ENCODE peak calls at places on chromosomes 12 and 14, in nine cellular contexts. One of them, this sample, is unnamed.

GRCh38 chr12:28378749-28379148 is 188.5 kb downstream of the CCDC91 start:
- DNase-seq in IMR-90: peak; percentile 57
- DNase-seq in mesenchymal stem cell: no peak
- DNase-seq in endodermal cell: no peak
- DNase-seq in kidney: no peak
- DNase-seq in adipocyte: peak; percentile 52
- DNase-seq in H9: no peak
- DNase-seq in keratinocyte: no peak
- DNase-seq in mammary epithelial cell: peak; percentile 46
- DNase-seq in this sample: peak; percentile 50

GRCh38 chr12:48008950-48009349 is 4.7 kb upstream of the COL2A1 start:
- DNase-seq in mesenchymal stem cell: no peak
- DNase-seq in endodermal cell: no peak
- DNase-seq in adipocyte: no peak
- DNase-seq in IMR-90: no peak
- DNase-seq in keratinocyte: no peak
- DNase-seq in mammary epithelial cell: no peak
- DNase-seq in H9: no peak
- DNase-seq in kidney: no peak
- DNase-seq in this sample: no peak

GRCh38 chr14:51419685-51420084 is 179.6 kb downstream of the TMX1 start:
- DNase-seq in IMR-90: no peak
- DNase-seq in adipocyte: no peak
- DNase-seq in keratinocyte: no peak
- DNase-seq in kidney: no peak
- DNase-seq in H9: no peak
- DNase-seq in endodermal cell: no peak
- DNase-seq in mammary epithelial cell: no peak
- DNase-seq in mesenchymal stem cell: no peak
- DNase-seq in this sample: no peak

GRCh38 chr14:96994999-96995398 is 197.8 kb downstream of the VRK1 start:
- DNase-seq in H9: no peak
- DNase-seq in adipocyte: no peak
- DNase-seq in kidney: no peak
- DNase-seq in endodermal cell: peak; percentile 12
- DNase-seq in mammary epithelial cell: no peak
- DNase-seq in keratinocyte: no peak
- DNase-seq in IMR-90: no peak
- DNase-seq in mesenchymal stem cell: no peak
- DNase-seq in this sample: no peak

GRCh38 chr14:61608245-61609142 is 86.8 kb upstream of the HIF1A start:
- DNase-seq in mammary epithelial cell: no peak
- DNase-seq in adipocyte: no peak
- DNase-seq in H9: no peak
- DNase-seq in kidney: no peak
- DNase-seq in IMR-90: peak; percentile 52
- DNase-seq in mesenchymal stem cell: no peak
- DNase-seq in endodermal cell: no peak
- DNase-seq in keratinocyte: no peak
- DNase-seq in this sample: peak; percentile 41

GRCh38 chr12:52183544-52183910 is 8.3 kb downstream of the KRT80 start:
- DNase-seq in mesenchymal stem cell: no peak
- DNase-seq in H9: no peak
- DNase-seq in kidney: no peak
- DNase-seq in IMR-90: peak; percentile 15
- DNase-seq in mammary epithelial cell: peak; percentile 44
- DNase-seq in adipocyte: no peak
- DNase-seq in endodermal cell: no peak
- DNase-seq in keratinocyte: no peak
- DNase-seq in this sample: no peak

GRCh38 chr12:94783343-94783742 is 133.0 kb upstream of the TMCC3 start:
- DNase-seq in endodermal cell: no peak
- DNase-seq in keratinocyte: no peak
- DNase-seq in mammary epithelial cell: no peak
- DNase-seq in IMR-90: no peak
- DNase-seq in adipocyte: no peak
- DNase-seq in H9: no peak
- DNase-seq in mesenchymal stem cell: no peak
- DNase-seq in kidney: no peak
- DNase-seq in this sample: peak; percentile 4

GRCh38 chr14:89858084-89858483 is 96.4 kb downstream of the EFCAB11 start:
- DNase-seq in IMR-90: no peak
- DNase-seq in adipocyte: no peak
- DNase-seq in mammary epithelial cell: peak; percentile 92
- DNase-seq in mesenchymal stem cell: no peak
- DNase-seq in endodermal cell: no peak
- DNase-seq in kidney: no peak
- DNase-seq in H9: no peak
- DNase-seq in keratinocyte: peak; percentile 91
- DNase-seq in this sample: no peak

GRCh38 chr14:101193126-101193844 is 289.8 kb upstream of the RTL1 start:
- DNase-seq in keratinocyte: no peak
- DNase-seq in endodermal cell: no peak
- DNase-seq in adipocyte: no peak
- DNase-seq in H9: peak; percentile 20
- DNase-seq in IMR-90: no peak
- DNase-seq in mammary epithelial cell: no peak
- DNase-seq in mesenchymal stem cell: no peak
- DNase-seq in kidney: peak; percentile 46
- DNase-seq in this sample: no peak

GRCh38 chr12:26121323-26121740 is 3.5 kb downstream of the BHLHE41 start:
- DNase-seq in keratinocyte: no peak
- DNase-seq in adipocyte: no peak
- DNase-seq in endodermal cell: peak; percentile 67
- DNase-seq in mesenchymal stem cell: no peak
- DNase-seq in IMR-90: no peak
- DNase-seq in kidney: no peak
- DNase-seq in mammary epithelial cell: peak; percentile 44
- DNase-seq in H9: no peak
- DNase-seq in this sample: peak; percentile 53

GRCh38 chr12:41564816-41565215 is 376.7 kb downstream of the PDZRN4 start:
- DNase-seq in mammary epithelial cell: no peak
- DNase-seq in kidney: no peak
- DNase-seq in H9: no peak
- DNase-seq in endodermal cell: no peak
- DNase-seq in IMR-90: no peak
- DNase-seq in keratinocyte: no peak
- DNase-seq in mesenchymal stem cell: no peak
- DNase-seq in adipocyte: no peak
- DNase-seq in this sample: peak; percentile 26

GRCh38 chr12:106987846-106988245 is 900 bp upstream of the MTERF2 start:
- DNase-seq in keratinocyte: no peak
- DNase-seq in mesenchymal stem cell: peak; percentile 17
- DNase-seq in IMR-90: no peak
- DNase-seq in H9: no peak
- DNase-seq in adipocyte: no peak
- DNase-seq in kidney: no peak
- DNase-seq in mammary epithelial cell: no peak
- DNase-seq in endodermal cell: peak; percentile 70
- DNase-seq in this sample: no peak
- H3K9ac ChIP-seq in keratinocyte: no peak overlapping the region
- H3K9ac ChIP-seq in mesenchymal stem cell: peak overlapping the region; percentile 94
- H3K9ac ChIP-seq in IMR-90: no peak overlapping the region
- H3K9ac ChIP-seq in H9: no peak overlapping the region
- H3K9ac ChIP-seq in adipocyte: peak overlapping the region; percentile 66
- H3K9ac ChIP-seq in kidney: no peak overlapping the region
- H3K9ac ChIP-seq in mammary epithelial cell: no peak overlapping the region
- H3K9ac ChIP-seq in endodermal cell: no peak overlapping the region
- H3K9ac ChIP-seq in this sample: no peak overlapping the region

GRCh38 chr14:50363734-50364113 is 33.0 kb downstream of the CDKL1 start:
- DNase-seq in IMR-90: peak; percentile 18
- DNase-seq in H9: no peak
- DNase-seq in mammary epithelial cell: no peak
- DNase-seq in keratinocyte: no peak
- DNase-seq in adipocyte: no peak
- DNase-seq in endodermal cell: no peak
- DNase-seq in kidney: no peak
- DNase-seq in mesenchymal stem cell: peak; percentile 12
- DNase-seq in this sample: no peak

GRCh38 chr14:50366589-50366988 is 30.1 kb downstream of the CDKL1 start:
- DNase-seq in keratinocyte: no peak
- DNase-seq in H9: no peak
- DNase-seq in adipocyte: no peak
- DNase-seq in IMR-90: no peak
- DNase-seq in kidney: no peak
- DNase-seq in mesenchymal stem cell: no peak
- DNase-seq in endodermal cell: no peak
- DNase-seq in mammary epithelial cell: no peak
- DNase-seq in this sample: no peak

GRCh38 chr14:50362791-50363733 is 33.6 kb downstream of the CDKL1 start:
- DNase-seq in endodermal cell: no peak
- DNase-seq in mammary epithelial cell: no peak
- DNase-seq in kidney: no peak
- DNase-seq in IMR-90: peak; percentile 14
- DNase-seq in mesenchymal stem cell: peak; percentile 11
- DNase-seq in adipocyte: peak; percentile 17
- DNase-seq in keratinocyte: no peak
- DNase-seq in H9: no peak
- DNase-seq in this sample: no peak

GRCh38 chr14:50364792-50365191 is 31.9 kb downstream of the CDKL1 start:
- DNase-seq in adipocyte: no peak
- DNase-seq in mesenchymal stem cell: no peak
- DNase-seq in IMR-90: no peak
- DNase-seq in mammary epithelial cell: peak; percentile 61
- DNase-seq in H9: no peak
- DNase-seq in kidney: no peak
- DNase-seq in keratinocyte: no peak
- DNase-seq in endodermal cell: no peak
- DNase-seq in this sample: peak; percentile 45

DNA sequence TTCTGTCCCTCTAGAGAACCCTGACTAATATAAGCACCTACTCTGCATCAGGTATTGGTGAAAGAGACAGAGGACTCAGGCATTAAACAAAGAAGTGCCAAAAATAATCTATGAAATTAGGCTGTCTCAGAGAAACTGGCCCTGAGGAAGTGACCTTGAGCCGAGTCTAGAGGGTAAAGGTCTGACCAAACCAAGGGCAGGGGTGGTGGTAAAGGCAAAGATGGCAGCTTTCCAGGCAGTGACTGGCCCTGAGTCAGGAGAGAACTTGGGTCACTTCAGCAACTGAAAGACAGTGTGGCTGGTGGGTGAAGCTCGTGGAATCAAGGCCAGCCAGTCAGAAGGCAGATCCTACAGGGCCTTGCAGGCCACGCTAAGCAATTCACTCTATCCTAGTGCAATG is 30.6 kb downstream of the CDKL1 start:
- DNase-seq in mesenchymal stem cell: no peak
- DNase-seq in keratinocyte: no peak
- DNase-seq in H9: no peak
- DNase-seq in adipocyte: no peak
- DNase-seq in kidney: no peak
- DNase-seq in IMR-90: peak; percentile 21
- DNase-seq in mammary epithelial cell: no peak
- DNase-seq in endodermal cell: no peak
- DNase-seq in this sample: peak; percentile 24
- H3K9ac ChIP-seq in mesenchymal stem cell: no peak overlapping the region
- H3K9ac ChIP-seq in keratinocyte: no peak overlapping the region
- H3K9ac ChIP-seq in H9: no peak overlapping the region
- H3K9ac ChIP-seq in adipocyte: no peak overlapping the region
- H3K9ac ChIP-seq in kidney: no peak overlapping the region
- H3K9ac ChIP-seq in IMR-90: no peak overlapping the region
- H3K9ac ChIP-seq in mammary epithelial cell: no peak overlapping the region
- H3K9ac ChIP-seq in endodermal cell: no peak overlapping the region
- H3K9ac ChIP-seq in this sample: no peak overlapping the region

GRCh38 chr14:72790887-72791566 is 102.9 kb downstream of the DPF3 start:
- DNase-seq in mesenchymal stem cell: no peak
- DNase-seq in IMR-90: no peak
- DNase-seq in H9: no peak
- DNase-seq in mammary epithelial cell: no peak
- DNase-seq in kidney: no peak
- DNase-seq in endodermal cell: peak; percentile 34
- DNase-seq in adipocyte: no peak
- DNase-seq in keratinocyte: no peak
- DNase-seq in this sample: no peak

GRCh38 chr14:72787841-72788240 is 106.1 kb downstream of the DPF3 start:
- DNase-seq in mammary epithelial cell: no peak
- DNase-seq in H9: no peak
- DNase-seq in adipocyte: no peak
- DNase-seq in mesenchymal stem cell: no peak
- DNase-seq in kidney: no peak
- DNase-seq in IMR-90: no peak
- DNase-seq in endodermal cell: peak; percentile 41
- DNase-seq in keratinocyte: no peak
- DNase-seq in this sample: no peak

GRCh38 chr14:72788255-72788654 is 105.6 kb downstream of the DPF3 start:
- DNase-seq in mesenchymal stem cell: no peak
- DNase-seq in mammary epithelial cell: no peak
- DNase-seq in IMR-90: no peak
- DNase-seq in H9: no peak
- DNase-seq in kidney: no peak
- DNase-seq in keratinocyte: no peak
- DNase-seq in adipocyte: no peak
- DNase-seq in endodermal cell: no peak
- DNase-seq in this sample: no peak

GRCh38 chr14:72786377-72787350 is 107.2 kb downstream of the DPF3 start:
- DNase-seq in IMR-90: no peak
- DNase-seq in keratinocyte: no peak
- DNase-seq in mammary epithelial cell: no peak
- DNase-seq in mesenchymal stem cell: no peak
- DNase-seq in adipocyte: no peak
- DNase-seq in H9: no peak
- DNase-seq in endodermal cell: no peak
- DNase-seq in kidney: no peak
- DNase-seq in this sample: no peak

DNA sequence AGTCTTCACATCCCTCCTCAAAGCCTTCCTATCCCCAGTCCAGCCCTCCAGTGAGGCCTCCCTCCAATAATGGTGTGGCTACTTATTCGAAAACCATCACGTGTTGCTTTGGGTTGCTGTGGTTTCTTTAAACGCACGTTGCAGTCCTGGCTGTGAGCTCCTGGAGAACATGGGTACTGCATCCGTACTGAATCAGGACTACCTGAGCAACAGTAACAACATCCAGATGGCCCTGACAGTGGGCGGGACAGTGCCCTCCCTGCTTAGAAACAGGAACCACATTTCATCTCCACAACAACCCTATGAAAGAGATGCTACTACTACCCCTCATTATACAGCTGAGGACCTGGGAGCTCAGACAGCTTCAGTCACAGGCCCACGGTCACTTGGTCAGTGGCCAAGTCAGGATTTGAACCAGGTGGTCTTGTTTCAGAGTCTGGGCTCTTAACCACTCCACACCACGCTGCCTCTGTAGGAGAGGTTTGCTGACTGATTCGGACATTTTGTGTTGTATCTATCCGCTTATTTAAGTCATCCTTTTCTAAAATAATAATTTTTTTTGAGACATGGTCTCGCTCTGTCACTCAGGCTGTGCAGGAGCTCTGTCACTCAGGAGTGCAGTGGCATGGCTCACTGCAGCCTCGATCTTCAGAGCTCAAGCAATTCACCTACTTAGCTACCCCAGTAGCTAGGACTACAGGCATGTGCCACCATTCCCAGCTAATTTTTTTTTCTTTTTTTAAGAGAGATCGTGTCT is 104.8 kb downstream of the DPF3 start:
- DNase-seq in mammary epithelial cell: no peak
- DNase-seq in kidney: no peak
- DNase-seq in endodermal cell: peak; percentile 56
- DNase-seq in keratinocyte: no peak
- DNase-seq in adipocyte: no peak
- DNase-seq in mesenchymal stem cell: no peak
- DNase-seq in IMR-90: no peak
- DNase-seq in H9: no peak
- DNase-seq in this sample: no peak
- H3K9ac ChIP-seq in mammary epithelial cell: no peak overlapping the region
- H3K9ac ChIP-seq in kidney: no peak overlapping the region
- H3K9ac ChIP-seq in endodermal cell: no peak overlapping the region
- H3K9ac ChIP-seq in keratinocyte: no peak overlapping the region
- H3K9ac ChIP-seq in adipocyte: no peak overlapping the region
- H3K9ac ChIP-seq in mesenchymal stem cell: no peak overlapping the region
- H3K9ac ChIP-seq in IMR-90: no peak overlapping the region
- H3K9ac ChIP-seq in H9: no peak overlapping the region
- H3K9ac ChIP-seq in this sample: no peak overlapping the region

GRCh38 chr12:109535863-109536250 is 37.4 kb downstream of the MMAB start:
- DNase-seq in mammary epithelial cell: no peak
- DNase-seq in kidney: peak; percentile 24
- DNase-seq in adipocyte: no peak
- DNase-seq in endodermal cell: no peak
- DNase-seq in IMR-90: no peak
- DNase-seq in H9: no peak
- DNase-seq in keratinocyte: no peak
- DNase-seq in mesenchymal stem cell: no peak
- DNase-seq in this sample: no peak
- H3K9ac ChIP-seq in mammary epithelial cell: no peak overlapping the region
- H3K9ac ChIP-seq in kidney: no peak overlapping the region
- H3K9ac ChIP-seq in adipocyte: no peak overlapping the region
- H3K9ac ChIP-seq in endodermal cell: no peak overlapping the region
- H3K9ac ChIP-seq in IMR-90: no peak overlapping the region
- H3K9ac ChIP-seq in H9: no peak overlapping the region
- H3K9ac ChIP-seq in keratinocyte: no peak overlapping the region
- H3K9ac ChIP-seq in mesenchymal stem cell: no peak overlapping the region
- H3K9ac ChIP-seq in this sample: no peak overlapping the region